ENCODE peak calls at places on chromosomes 3 and 15, in eight cellular contexts. N is astrocyte of the spinal cord, X is fibroblast of pulmonary artery, P is keratinocyte, M is AG04450, K is PC-9, Y is transverse colon, D is IMR-90. B is an unnamed sample.

GRCh38 chr3:134299185-134299887 is 48.7 kb upstream of the RYK start:
- DNase-seq in K (no peak), P (no peak), Y (no peak), N (peak), X (peak), M (no peak), D (peak), B (no peak)

GRCh38 chr3:177475266-177475665 is 278.0 kb upstream of the TBL1XR1 start:
- DNase-seq in D (no peak), M (no peak), N (no peak), X (no peak), Y (no peak), P (no peak), K (no peak), B (no peak)

GRCh38 chr3:186828340-186828739 is 14.2 kb upstream of the ADIPOQ start:
- DNase-seq in Y (no peak), N (no peak), D (no peak), K (no peak), P (no peak), X (no peak), M (no peak), B (no peak)

GRCh38 chr15:25093455-25094029 is 138.8 kb downstream of the SNRPN start:
- DNase-seq in P (no peak), Y (no peak), N (no peak), K (no peak), M (no peak), X (no peak), D (no peak), B (no peak)

GRCh38 chr3:159839561-159840379 is 148.9 kb upstream of the IL12A start:
- DNase-seq in D (no peak), N (peak), M (no peak), Y (no peak), X (no peak), K (no peak), P (no peak), B (no peak)

GRCh38 chr3:132573657-132574260 is 23.3 kb upstream of the ACKR4 start:
- DNase-seq in P (no peak), K (no peak), M (no peak), X (no peak), N (no peak), D (no peak), Y (no peak), B (no peak)

GRCh38 chr3:111862415-111862814 is 3.4 kb downstream of the PHLDB2 start:
- DNase-seq in Y (no peak), M (no peak), X (no peak), N (no peak), D (no peak), P (no peak), K (no peak), B (no peak)

GRCh38 chr3:25448750-25449684 is 21.0 kb downstream of the RARB start:
- DNase-seq in P (no peak), M (no peak), D (peak), N (peak), X (peak), Y (peak), K (peak), B (peak)

GRCh38 chr15:72368315-72368714 is 7.5 kb downstream of the HEXA start:
- DNase-seq in X (no peak), N (no peak), D (no peak), Y (no peak), K (no peak), P (no peak), M (no peak), B (no peak)

GRCh38 chr3:172042136-172042535 is 2.8 kb downstream of the FNDC3B start:
- DNase-seq in P (no peak), M (no peak), D (no peak), X (peak), Y (no peak), N (no peak), K (no peak), B (no peak)

DNA sequence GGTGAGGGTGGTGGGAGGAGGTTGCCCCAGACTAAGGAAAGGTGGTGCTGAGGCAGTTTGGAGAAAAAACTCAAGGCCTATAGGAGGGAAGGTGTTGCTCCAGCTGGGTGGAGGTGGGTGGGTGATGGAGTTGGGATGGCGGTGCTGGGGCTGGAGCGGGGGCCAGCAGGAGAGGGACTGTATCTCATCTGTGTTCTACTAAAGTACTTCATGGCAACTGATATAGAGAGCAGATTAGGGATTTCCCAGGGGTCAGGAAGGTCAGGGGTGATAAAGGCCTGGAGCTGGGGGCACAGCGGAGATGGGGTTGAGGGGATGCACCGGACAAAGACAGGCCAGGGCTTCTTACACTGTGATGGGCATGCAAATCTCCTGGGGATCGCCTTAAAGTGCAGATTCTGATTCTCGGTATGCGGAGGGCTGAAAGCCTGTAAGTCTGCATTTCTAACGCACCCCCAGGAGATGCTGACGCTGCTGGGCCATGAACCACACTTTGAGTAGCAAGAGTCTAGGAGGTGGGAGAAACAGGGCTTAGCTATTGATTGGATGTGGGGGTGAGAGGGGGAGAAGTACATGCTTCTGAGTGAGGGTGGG is 4.2 kb downstream of the KLHL40 start:
- DNase-seq in D (no peak), M (no peak), K (no peak), X (no peak), N (no peak), P (no peak), Y (no peak), B (no peak)
- H3K4me3 ChIP-seq in D (no peak), M (no peak), K (no peak), X (no peak), N (no peak), P (no peak), Y (no peak), B (no peak)

GRCh38 chr3:11057655-11058054 is 65.1 kb downstream of the SLC6A1 start:
- DNase-seq in N (no peak), P (no peak), Y (no peak), M (no peak), D (no peak), X (no peak), K (no peak), B (no peak)

GRCh38 chr3:11062704-11063103 is 70.2 kb downstream of the SLC6A1 start:
- DNase-seq in M (no peak), N (no peak), K (no peak), P (no peak), D (no peak), Y (no peak), X (no peak), B (no peak)

GRCh38 chr3:11059799-11060115 is 67.2 kb downstream of the SLC6A1 start:
- DNase-seq in K (no peak), Y (no peak), X (no peak), N (no peak), D (no peak), P (no peak), M (no peak), B (no peak)

GRCh38 chr3:11059090-11059798 is 66.7 kb downstream of the SLC6A1 start:
- DNase-seq in Y (peak), N (peak), D (peak), M (peak), K (peak), X (peak), P (peak), B (peak)

GRCh38 chr3:11060500-11061251 is 68.1 kb downstream of the SLC6A1 start:
- DNase-seq in N (peak), P (peak), X (peak), K (peak), Y (peak), D (peak), M (peak), B (peak)
- H3K4me3 ChIP-seq in N (peak), P (no peak), X (peak), K (peak), Y (no peak), D (peak), M (peak), B (peak)

GRCh38 chr3:72890166-72890925 is 2.5 kb downstream of the GXYLT2 start:
- DNase-seq in P (no peak), N (no peak), K (no peak), M (no peak), Y (no peak), X (peak), D (no peak), B (no peak)
- H3K4me3 ChIP-seq in P (no peak), N (no peak), K (no peak), M (peak), Y (no peak), X (peak), D (no peak), B (peak)

GRCh38 chr15:40506964-40507571 is 36.3 kb downstream of the CHST14 start:
- DNase-seq in K (peak), N (peak), P (no peak), M (no peak), D (peak), X (peak), Y (peak), B (peak)
- H3K4me3 ChIP-seq in K (no peak), N (peak), P (no peak), M (peak), D (peak), X (peak), Y (peak), B (peak)

GRCh38 chr15:98873441-98874218 is 134.0 kb downstream of the PGPEP1L start:
- DNase-seq in D (peak), X (peak), Y (no peak), N (peak), K (peak), P (peak), M (no peak), B (no peak)
- H3K4me3 ChIP-seq in D (peak), X (no peak), Y (no peak), N (peak), K (peak), P (no peak), M (peak), B (no peak)

DNA sequence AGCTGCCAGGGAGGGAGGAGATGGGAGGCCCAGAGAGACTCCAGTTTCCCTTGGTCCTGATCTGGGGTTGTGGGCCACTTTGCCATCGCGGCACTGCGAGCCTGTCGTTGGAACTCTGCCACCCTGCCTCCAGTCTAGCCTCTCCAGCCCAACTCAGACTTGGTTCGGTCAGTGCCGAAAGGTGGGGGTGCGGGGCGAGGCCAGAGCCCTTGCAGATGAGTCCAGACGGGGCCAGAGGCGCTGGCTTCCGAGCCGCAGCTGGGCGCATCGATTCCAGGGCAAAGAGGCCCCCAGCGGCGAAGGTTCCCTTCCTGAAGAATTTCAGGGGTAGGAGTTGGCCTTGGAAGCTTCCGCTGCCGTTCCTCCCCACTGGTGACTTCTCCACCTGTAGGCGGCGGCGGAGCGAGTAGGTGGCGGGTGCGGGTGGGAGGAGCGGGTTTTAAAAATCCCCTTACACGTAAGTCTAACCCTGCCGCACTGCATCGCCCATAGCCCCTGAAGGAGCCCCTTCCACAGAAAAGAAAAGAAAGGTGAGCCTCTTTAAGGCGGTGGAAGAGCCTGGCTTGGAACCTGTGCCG is 5.1 kb downstream of the WNT5A start:
- DNase-seq in D (peak), P (no peak), X (peak), N (peak), M (no peak), Y (no peak), K (no peak), B (no peak)
- H3K4me3 ChIP-seq in D (peak), P (peak), X (peak), N (peak), M (peak), Y (peak), K (no peak), B (peak)

DNA sequence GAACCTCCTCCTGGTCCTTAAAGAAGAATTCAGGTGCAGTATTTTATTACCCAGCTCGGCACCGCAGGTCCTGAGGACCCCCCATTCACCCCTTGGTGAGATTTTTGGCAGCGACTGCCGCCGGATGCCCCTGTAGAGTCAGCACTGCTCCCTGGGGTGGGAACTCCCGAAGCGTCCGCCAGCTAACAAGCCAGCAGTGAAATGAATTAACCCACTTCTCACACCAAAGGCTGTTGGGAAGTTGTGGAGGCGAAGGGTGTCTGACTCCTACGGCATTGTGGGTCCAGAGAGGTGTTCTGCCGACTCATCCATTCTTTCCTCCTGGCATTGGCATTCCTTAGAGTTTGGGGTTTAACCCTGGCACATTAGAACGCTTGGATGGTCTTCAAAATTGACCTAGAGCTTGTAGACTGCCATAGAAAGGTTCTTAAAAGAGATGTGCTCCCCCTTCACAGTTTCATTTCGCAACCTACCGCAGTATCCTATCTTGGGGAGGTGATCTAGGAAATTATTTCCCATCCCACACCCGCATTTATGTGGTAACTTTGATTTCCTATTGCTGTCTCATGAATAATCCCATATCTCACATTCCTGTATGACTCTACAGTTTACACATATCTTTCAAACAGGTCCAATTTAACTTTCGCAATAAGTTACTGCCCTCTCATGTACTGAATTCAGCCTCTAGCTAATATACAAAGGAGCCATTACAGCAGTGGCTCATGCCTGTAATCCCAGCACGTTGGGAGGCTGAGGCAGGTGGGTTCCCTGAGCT is 879 bp upstream of the EIF5A2 start:
- DNase-seq in X (peak), N (peak), P (peak), D (peak), Y (no peak), K (peak), M (peak), B (peak)
- H3K4me3 ChIP-seq in X (no peak), N (no peak), P (no peak), D (no peak), Y (no peak), K (peak), M (no peak), B (no peak)